ENCODE peak calls at places on chromosome 2, in ten cellular contexts. V is M059J; B is activated T-helper 1 cell treated with anti-CD3 and anti-CD28 coated beads, Interleukin-12 subunit alpha, Interleukin-12 subunit beta, Interleukin-2, Interleukin-4 antibody, amounts not matched to agents 30 ng/mL and 10 ng/mL and 1 ng/mL, durations not matched to agents 14 hours and 24 hours and 36 hours; W is NCI-H1417; P is stromal cell of bone marrow; O is retina; I is cardiac muscle cell; E is colonic mucosa; Q is stimulated activated CD4-positive, alpha-beta T cell treated with anti-CD3 and anti-CD28 coated beads, Interleukin-1b, Interleukin-23, amount 100 ng/mL, for 24 hours; C is LHCN-M2. T is an unnamed sample.

GRCh38 chr2:227822416-227823003 is 8.9 kb downstream of the CCL20 start:
- DNase-seq in V (peak), B (no peak), W (no peak), P (no peak), O (no peak), I (no peak), E (no peak), Q (no peak), C (peak), T (no peak)

GRCh38 chr2:197453914-197454398 is 604 bp downstream of the COQ10B start:
- DNase-seq in V (no peak), B (no peak), W (no peak), P (peak), O (no peak), I (peak), E (peak), Q (no peak), C (no peak), T (peak)

GRCh38 chr2:5798083-5798482 is 105.9 kb downstream of the SOX11 start:
- DNase-seq in V (no peak), B (no peak), W (no peak), P (peak), O (no peak), I (no peak), E (no peak), Q (no peak), C (no peak), T (no peak)

GRCh38 chr2:141058552-141058951 is 1072.3 kb downstream of the LRP1B start:
- DNase-seq in V (no peak), B (no peak), W (no peak), P (no peak), O (no peak), I (no peak), E (no peak), Q (no peak), C (no peak), T (no peak)

GRCh38 chr2:178008636-178009289 is 63.8 kb downstream of the PDE11A start:
- DNase-seq in V (peak), B (no peak), W (peak), P (no peak), O (peak), I (peak), E (peak), Q (no peak), C (peak), T (no peak)

GRCh38 chr2:2742745-2743144 is 411.7 kb upstream of the MYT1L start:
- DNase-seq in V (no peak), B (no peak), W (no peak), P (no peak), O (peak), I (no peak), E (no peak), Q (no peak), C (no peak), T (no peak)

GRCh38 chr2:205714058-205714776 is 31.9 kb downstream of the NRP2 start:
- DNase-seq in V (peak), B (no peak), W (no peak), P (no peak), O (no peak), I (no peak), E (no peak), Q (no peak), C (no peak), T (no peak)

GRCh38 chr2:236776695-236777251 is 207.1 kb downstream of the ACKR3 start:
- DNase-seq in V (peak), B (no peak), W (no peak), P (peak), O (no peak), I (no peak), E (no peak), Q (no peak), C (peak), T (no peak)

GRCh38 chr2:134120718-134121630 is 132.9 kb upstream of the MGAT5 start:
- DNase-seq in V (peak), B (peak), W (peak), P (peak), O (peak), I (peak), E (peak), Q (no peak), C (peak), T (peak)

GRCh38 chr2:203484266-203485112 is 50.6 kb downstream of the RAPH1 start:
- DNase-seq in V (peak), B (peak), W (no peak), P (no peak), O (peak), I (peak), E (peak), Q (no peak), C (peak), T (peak)

GRCh38 chr2:209391776-209392401 is 32.0 kb upstream of the MAP2 start:
- DNase-seq in V (peak), B (no peak), W (no peak), P (peak), O (no peak), I (no peak), E (no peak), Q (no peak), C (peak), T (no peak)

GRCh38 chr2:21395366-21395765 is 271.6 kb downstream of the TDRD15 start:
- DNase-seq in V (no peak), B (no peak), W (no peak), P (no peak), O (no peak), I (no peak), E (no peak), Q (no peak), C (no peak), T (no peak)

GRCh38 chr2:10868465-10869314 is 43.0 kb upstream of the KCNF1 start:
- DNase-seq in V (peak), B (no peak), W (no peak), P (peak), O (no peak), I (no peak), E (no peak), Q (no peak), C (peak), T (no peak)

GRCh38 chr2:239953418-239954061 is 71.6 kb downstream of the NDUFA10 start:
- DNase-seq in V (no peak), B (no peak), W (no peak), P (no peak), O (no peak), I (peak), E (no peak), Q (no peak), C (no peak), T (peak)

GRCh38 chr2:219495531-219496122 is 3.1 kb upstream of the GMPPA start:
- DNase-seq in V (peak), B (peak), W (peak), P (peak), O (peak), I (peak), E (peak), Q (no peak), C (peak), T (peak)

T was measured in uterus.